ENCODE peak calls at places on chromosomes 5 and 9, in five cellular contexts. One of them, this sample, is unnamed.
A peak's percentile ranks its signal among the peaks of the same experiment; 100 is the strongest.

GRCh38 chr5:177317959-177318377 is 6.3 kb upstream of the MXD3 start:
- DNase-seq in pancreas: peak; percentile 85
- DNase-seq in left lung: peak; percentile 72
- DNase-seq in adipocyte: peak; percentile 86
- DNase-seq in GM06990: no peak
- DNase-seq in this sample: peak; percentile 69

GRCh38 chr5:93421987-93422391 is 159.0 kb downstream of the NR2F1-AS1 start:
- DNase-seq in pancreas: no peak
- DNase-seq in left lung: no peak
- DNase-seq in adipocyte: no peak
- DNase-seq in GM06990: no peak
- DNase-seq in this sample: no peak

GRCh38 chr9:25677301-25678146 is 720 bp downstream of the TUSC1 start:
- DNase-seq in pancreas: peak; percentile 92
- DNase-seq in left lung: peak; percentile 90
- DNase-seq in adipocyte: peak; percentile 86
- DNase-seq in GM06990: no peak
- DNase-seq in this sample: no peak

GRCh38 chr5:116361171-116361967 is 213.3 kb downstream of the SEMA6A start:
- DNase-seq in pancreas: peak; percentile 80
- DNase-seq in left lung: no peak
- DNase-seq in adipocyte: peak; percentile 25
- DNase-seq in GM06990: no peak
- DNase-seq in this sample: no peak

GRCh38 chr5:39633057-39633456 is 208.3 kb upstream of the DAB2 start:
- DNase-seq in pancreas: no peak
- DNase-seq in left lung: no peak
- DNase-seq in adipocyte: no peak
- DNase-seq in GM06990: no peak
- DNase-seq in this sample: no peak

GRCh38 chr5:50553560-50553984 is 112.5 kb upstream of the EMB start:
- DNase-seq in pancreas: peak; percentile 32
- DNase-seq in left lung: peak; percentile 37
- DNase-seq in adipocyte: no peak
- DNase-seq in GM06990: no peak
- DNase-seq in this sample: no peak

GRCh38 chr9:19510907-19511306 is 102.1 kb downstream of the ACER2 start:
- DNase-seq in pancreas: no peak
- DNase-seq in left lung: no peak
- DNase-seq in adipocyte: no peak
- DNase-seq in GM06990: no peak
- DNase-seq in this sample: no peak

GRCh38 chr5:90932052-90932699 is 373.6 kb downstream of the ADGRV1 start:
- DNase-seq in pancreas: no peak
- DNase-seq in left lung: no peak
- DNase-seq in adipocyte: peak; percentile 91
- DNase-seq in GM06990: no peak
- DNase-seq in this sample: no peak

GRCh38 chr5:111775224-111775623 is 18.2 kb upstream of the NREP start:
- DNase-seq in pancreas: no peak
- DNase-seq in left lung: no peak
- DNase-seq in adipocyte: peak; percentile 83
- DNase-seq in GM06990: no peak
- DNase-seq in this sample: no peak

GRCh38 chr9:134681061-134681661 is 39.6 kb downstream of the COL5A1 start:
- DNase-seq in pancreas: peak; percentile 33
- DNase-seq in left lung: peak; percentile 30
- DNase-seq in adipocyte: peak; percentile 40
- DNase-seq in GM06990: no peak
- DNase-seq in this sample: no peak

GRCh38 chr5:88858392-88858791 is 24.6 kb downstream of the MEF2C start:
- DNase-seq in pancreas: no peak
- DNase-seq in left lung: no peak
- DNase-seq in adipocyte: no peak
- DNase-seq in GM06990: no peak
- DNase-seq in this sample: no peak

GRCh38 chr5:57725628-57726504 is 243.3 kb upstream of the ACTBL2 start:
- DNase-seq in pancreas: no peak
- DNase-seq in left lung: no peak
- DNase-seq in adipocyte: no peak
- DNase-seq in GM06990: no peak
- DNase-seq in this sample: no peak

GRCh38 chr9:77423841-77424240 is 224.3 kb downstream of the GNA14 start:
- DNase-seq in pancreas: no peak
- DNase-seq in left lung: no peak
- DNase-seq in adipocyte: no peak
- DNase-seq in GM06990: no peak
- DNase-seq in this sample: no peak

GRCh38 chr5:79576606-79577289 is 35.5 kb upstream of the TENT2 start:
- DNase-seq in pancreas: no peak
- DNase-seq in left lung: no peak
- DNase-seq in adipocyte: no peak
- DNase-seq in GM06990: no peak
- DNase-seq in this sample: no peak

GRCh38 chr5:83553000-83553486 is 81.5 kb downstream of the VCAN start:
- DNase-seq in pancreas: no peak
- DNase-seq in left lung: no peak
- DNase-seq in adipocyte: no peak
- DNase-seq in GM06990: no peak
- DNase-seq in this sample: no peak

GRCh38 chr9:2681981-2682380 is 35.3 kb upstream of the KCNV2 start:
- DNase-seq in pancreas: no peak
- DNase-seq in left lung: no peak
- DNase-seq in adipocyte: no peak
- DNase-seq in GM06990: no peak
- DNase-seq in this sample: no peak

GRCh38 chr9:18317896-18318295 is 156.1 kb upstream of the ADAMTSL1 start:
- DNase-seq in pancreas: no peak
- DNase-seq in left lung: no peak
- DNase-seq in adipocyte: no peak
- DNase-seq in GM06990: no peak
- DNase-seq in this sample: no peak

GRCh38 chr5:142202282-142202681 is 93.7 kb downstream of the NDFIP1 start:
- DNase-seq in pancreas: no peak
- DNase-seq in left lung: no peak
- DNase-seq in adipocyte: no peak
- DNase-seq in GM06990: no peak
- DNase-seq in this sample: no peak

GRCh38 chr5:62268239-62268638 is 37.8 kb upstream of the KIF2A start:
- DNase-seq in pancreas: no peak
- DNase-seq in left lung: no peak
- DNase-seq in adipocyte: no peak
- DNase-seq in GM06990: no peak
- DNase-seq in this sample: no peak

GRCh38 chr5:138274189-138274853 is at the start of gene GFRA3:
- DNase-seq in pancreas: peak; percentile 57
- DNase-seq in left lung: no peak
- DNase-seq in adipocyte: peak; percentile 7
- DNase-seq in GM06990: peak; percentile 23
- DNase-seq in this sample: no peak

GRCh38 chr5:108670591-108671335 is 76.9 kb upstream of the FER start:
- DNase-seq in pancreas: no peak
- DNase-seq in left lung: no peak
- DNase-seq in adipocyte: no peak
- DNase-seq in GM06990: no peak
- DNase-seq in this sample: no peak

GRCh38 chr9:125461501-125462190 is 200.0 kb downstream of the GAPVD1 start:
- DNase-seq in pancreas: no peak
- DNase-seq in left lung: no peak
- DNase-seq in adipocyte: no peak
- DNase-seq in GM06990: no peak
- DNase-seq in this sample: no peak

GRCh38 chr5:127561254-127561653 is 43.8 kb downstream of the PRRC1 start:
- DNase-seq in pancreas: no peak
- DNase-seq in left lung: no peak
- DNase-seq in adipocyte: peak; percentile 29
- DNase-seq in GM06990: no peak
- DNase-seq in this sample: no peak

GRCh38 chr5:7902201-7902600 is 33.3 kb downstream of the MTRR start:
- DNase-seq in pancreas: no peak
- DNase-seq in left lung: no peak
- DNase-seq in adipocyte: no peak
- DNase-seq in GM06990: no peak
- DNase-seq in this sample: no peak

GRCh38 chr5:113017891-113018635 is 41.5 kb downstream of the DCP2 start:
- DNase-seq in pancreas: no peak
- DNase-seq in left lung: no peak
- DNase-seq in adipocyte: no peak
- DNase-seq in GM06990: no peak
- DNase-seq in this sample: no peak

GRCh38 chr5:128782446-128782845 is 182.8 kb upstream of the SLC27A6 start:
- DNase-seq in pancreas: no peak
- DNase-seq in left lung: peak; percentile 37
- DNase-seq in adipocyte: peak; percentile 72
- DNase-seq in GM06990: no peak
- DNase-seq in this sample: no peak

GRCh38 chr5:80960531-80961375 is 590 bp downstream of the RASGRF2 start:
- DNase-seq in pancreas: peak; percentile 64
- DNase-seq in left lung: no peak
- DNase-seq in adipocyte: peak; percentile 61
- DNase-seq in GM06990: peak; percentile 14
- DNase-seq in this sample: peak; percentile 51

GRCh38 chr5:80962630-80963520 is 2.7 kb downstream of the RASGRF2 start:
- DNase-seq in pancreas: no peak
- DNase-seq in left lung: no peak
- DNase-seq in adipocyte: no peak
- DNase-seq in GM06990: no peak
- DNase-seq in this sample: no peak

GRCh38 chr5:80959768-80960442 is at the start of gene RASGRF2:
- DNase-seq in pancreas: peak; percentile 56
- DNase-seq in left lung: no peak
- DNase-seq in adipocyte: peak; percentile 64
- DNase-seq in GM06990: no peak
- DNase-seq in this sample: peak; percentile 57

GRCh38 chr5:80963521-80963895 is 3.3 kb downstream of the RASGRF2 start:
- DNase-seq in pancreas: no peak
- DNase-seq in left lung: no peak
- DNase-seq in adipocyte: no peak
- DNase-seq in GM06990: no peak
- DNase-seq in this sample: no peak

DNA sequence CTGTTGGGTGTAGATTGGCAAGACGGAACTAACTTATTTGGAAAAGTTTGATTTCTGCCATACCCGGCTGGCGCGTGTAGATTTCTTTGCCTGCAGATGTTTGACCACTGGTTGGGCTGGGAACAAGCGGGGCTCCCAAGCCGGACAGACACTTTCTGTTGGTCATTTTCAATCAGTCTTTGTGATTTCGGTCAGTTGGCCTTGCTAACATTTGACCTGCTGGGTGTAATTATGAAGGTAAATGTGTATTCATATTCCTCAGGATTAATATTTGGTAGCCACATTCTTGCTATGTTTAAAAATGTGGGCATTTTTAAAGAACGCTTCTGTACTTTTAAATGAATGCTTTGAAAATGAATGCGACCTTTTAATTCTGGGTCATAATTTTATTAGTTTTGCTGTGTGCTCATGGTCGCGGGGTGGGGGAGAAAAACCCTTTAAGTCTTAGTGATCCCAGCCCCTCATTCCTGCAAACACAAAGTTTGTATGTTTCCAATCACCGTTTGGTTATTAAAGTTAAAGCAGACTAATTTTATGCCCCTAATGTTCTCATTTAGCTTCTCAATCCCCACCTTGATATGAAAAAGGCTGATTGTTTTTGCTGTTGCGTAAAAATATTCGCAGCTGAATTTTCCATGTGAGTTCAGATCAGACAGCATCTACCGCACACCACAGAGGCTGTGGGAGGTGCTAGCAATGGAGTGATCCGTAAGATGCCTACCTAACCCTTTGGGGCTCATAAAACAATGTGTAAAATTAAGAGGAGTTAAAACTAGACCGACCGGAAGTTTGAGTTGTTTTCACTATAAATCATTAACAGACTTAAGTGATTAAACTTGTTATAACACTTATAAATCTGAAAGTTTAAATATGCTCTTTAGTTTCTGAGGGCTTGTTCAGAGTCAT is 1.5 kb downstream of the RASGRF2 start:
- DNase-seq in pancreas: no peak
- DNase-seq in left lung: no peak
- DNase-seq in adipocyte: no peak
- DNase-seq in GM06990: no peak
- DNase-seq in this sample: peak; percentile 77
- H3K27me3 ChIP-seq in pancreas: no peaks in the 10 kb centered on the region
- H3K27me3 ChIP-seq in left lung: peaks cover 44% of the 10 kb centered on the region
- H3K27me3 ChIP-seq in adipocyte: peaks cover 44% of the 10 kb centered on the region
- H3K27me3 ChIP-seq in GM06990: no peaks in the 10 kb centered on the region
- H3K27me3 ChIP-seq in this sample: no peaks in the 10 kb centered on the region

GRCh38 chr9:98708103-98708932 is 417 bp downstream of the GABBR2 start:
- DNase-seq in pancreas: no peak
- DNase-seq in left lung: no peak
- DNase-seq in adipocyte: peak; percentile 1
- DNase-seq in GM06990: no peak
- DNase-seq in this sample: no peak

GRCh38 chr9:98709968-98710965 is 1.5 kb upstream of the GABBR2 start:
- DNase-seq in pancreas: no peak
- DNase-seq in left lung: no peak
- DNase-seq in adipocyte: peak; percentile 65
- DNase-seq in GM06990: no peak
- DNase-seq in this sample: no peak

GRCh38 chr9:98707158-98708102 is 1.3 kb downstream of the GABBR2 start:
- DNase-seq in pancreas: peak; percentile 73
- DNase-seq in left lung: no peak
- DNase-seq in adipocyte: peak; percentile 76
- DNase-seq in GM06990: peak; percentile 43
- DNase-seq in this sample: no peak

GRCh38 chr9:98708933-98709911 is at the start of gene GABBR2:
- DNase-seq in pancreas: no peak
- DNase-seq in left lung: no peak
- DNase-seq in adipocyte: peak; percentile 10
- DNase-seq in GM06990: no peak
- DNase-seq in this sample: no peak

GRCh38 chr9:98706651-98707103 is 2.1 kb downstream of the GABBR2 start:
- DNase-seq in pancreas: no peak
- DNase-seq in left lung: no peak
- DNase-seq in adipocyte: peak; percentile 16
- DNase-seq in GM06990: no peak
- DNase-seq in this sample: no peak
- H3K27me3 ChIP-seq in pancreas: no peaks in the 10 kb centered on the region
- H3K27me3 ChIP-seq in left lung: peaks cover 40% of the 10 kb centered on the region
- H3K27me3 ChIP-seq in adipocyte: peaks cover 40% of the 10 kb centered on the region
- H3K27me3 ChIP-seq in GM06990: peaks cover 1% of the 10 kb centered on the region
- H3K27me3 ChIP-seq in this sample: no peaks in the 10 kb centered on the region

GRCh38 chr9:137968235-137968634 is 90.7 kb downstream of the CACNA1B start:
- DNase-seq in pancreas: peak; percentile 37
- DNase-seq in left lung: no peak
- DNase-seq in adipocyte: no peak
- DNase-seq in GM06990: no peak
- DNase-seq in this sample: no peak
- H3K27me3 ChIP-seq in pancreas: no peaks in the 10 kb centered on the region
- H3K27me3 ChIP-seq in left lung: no peaks in the 10 kb centered on the region
- H3K27me3 ChIP-seq in adipocyte: peaks cover 29% of the 10 kb centered on the region
- H3K27me3 ChIP-seq in GM06990: no peaks in the 10 kb centered on the region
- H3K27me3 ChIP-seq in this sample: no peaks in the 10 kb centered on the region

DNA sequence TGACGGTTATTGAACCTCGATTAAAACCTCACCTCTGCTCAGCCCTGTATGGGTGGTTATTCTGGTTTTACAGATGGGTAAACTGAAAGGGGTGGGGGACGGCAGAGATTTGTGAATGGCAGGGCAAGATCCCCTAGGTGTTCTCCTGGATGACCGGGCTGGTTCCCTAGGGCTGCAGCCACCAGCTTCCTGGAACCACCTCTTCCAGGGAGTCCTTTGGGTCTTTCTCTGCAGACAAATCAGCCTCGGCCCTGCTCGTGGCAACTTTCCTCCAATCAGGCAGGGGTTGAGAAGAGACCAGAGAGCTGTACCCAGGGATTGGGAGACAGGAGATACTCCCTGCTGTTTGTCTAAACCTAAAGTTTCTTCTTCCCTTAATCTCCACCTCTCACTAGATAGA is 5.2 kb upstream of the MSX2 start:
- DNase-seq in pancreas: no peak
- DNase-seq in left lung: no peak
- DNase-seq in adipocyte: no peak
- DNase-seq in GM06990: no peak
- DNase-seq in this sample: no peak
- H3K27me3 ChIP-seq in pancreas: no peaks in the 10 kb centered on the region
- H3K27me3 ChIP-seq in left lung: peaks cover 66% of the 10 kb centered on the region
- H3K27me3 ChIP-seq in adipocyte: peaks cover 85% of the 10 kb centered on the region
- H3K27me3 ChIP-seq in GM06990: no peaks in the 10 kb centered on the region
- H3K27me3 ChIP-seq in this sample: peaks cover 56% of the 10 kb centered on the region

This sample was measured in CD4-positive, alpha-beta memory T cell.